ENCODE peak calls at places on chromosome 11, in seven cellular contexts. G, N, M, E, C, U and I are unnamed samples.

GRCh38 chr11:82547163-82547560 is 186.5 kb downstream of the FAM181B start:
- DNase-seq in N (no peak), E (no peak), U (no peak), C (no peak), G (no peak), M (no peak), I (no peak)

GRCh38 chr11:74139151-74139918 is 31.5 kb downstream of the C2CD3 start:
- DNase-seq in M (no peak), E (no peak), C (no peak), U (no peak), G (no peak), N (no peak), I (no peak)

GRCh38 chr11:84836371-84836770 is 790.8 kb downstream of the DLG2 start:
- DNase-seq in U (no peak), C (no peak), E (no peak), G (no peak), N (no peak), M (no peak), I (no peak)

GRCh38 chr11:115446214-115446613 is 58.0 kb downstream of the CADM1 start:
- DNase-seq in C (no peak), E (no peak), M (no peak), N (no peak), G (no peak), U (no peak), I (no peak)

GRCh38 chr11:1628506-1629325 is 859 bp upstream of the KRTAP5-5 start:
- DNase-seq in C (peak; percentile 43), U (peak; percentile 80), N (peak; percentile 3), M (no peak), E (no peak), G (peak; percentile 29), I (no peak)

GRCh38 chr11:65555693-65556231 is 2.4 kb downstream of the LTBP3 start:
- DNase-seq in G (peak; percentile 98), E (no peak), N (peak; percentile 72), C (no peak), M (no peak), U (no peak), I (no peak)

GRCh38 chr11:121696947-121697346 is 244.2 kb upstream of the SORL1-AS1 start:
- DNase-seq in C (no peak), M (peak; percentile 41), G (no peak), U (no peak), E (no peak), N (no peak), I (no peak)

GRCh38 chr11:87473174-87473573 is 435.4 kb downstream of the TMEM135 start:
- DNase-seq in E (no peak), C (no peak), M (no peak), G (no peak), N (no peak), U (no peak), I (no peak)

GRCh38 chr11:112968988-112969714 is 7.9 kb downstream of the NCAM1 start:
- DNase-seq in G (no peak), C (no peak), N (no peak), M (no peak), U (no peak), E (no peak), I (no peak)

GRCh38 chr11:44246726-44247125 is 63.2 kb downstream of the ALX4 start:
- DNase-seq in G (no peak), U (no peak), E (no peak), N (peak; percentile 72), C (no peak), M (no peak), I (no peak)

GRCh38 chr11:17852246-17852645 is 117.7 kb downstream of the KCNC1 start:
- DNase-seq in C (no peak), M (no peak), U (no peak), E (no peak), N (no peak), G (no peak), I (no peak)

GRCh38 chr11:35464308-35464707 is 45.0 kb upstream of the SLC1A2 start:
- DNase-seq in M (no peak), C (no peak), E (no peak), G (no peak), N (no peak), U (no peak), I (peak; percentile 5)

GRCh38 chr11:126140106-126140931 is 71.1 kb downstream of the RPUSD4 start:
- DNase-seq in U (no peak), M (no peak), C (no peak), N (no peak), E (no peak), G (no peak), I (no peak)

GRCh38 chr11:85772700-85773099 is 38.2 kb downstream of the SYTL2 start:
- DNase-seq in U (no peak), C (no peak), M (no peak), E (no peak), N (peak; percentile 42), G (no peak), I (no peak)

GRCh38 chr11:43735931-43736330 is 55.4 kb downstream of the HSD17B12 start:
- DNase-seq in U (no peak), G (no peak), N (no peak), M (no peak), E (no peak), C (no peak), I (no peak)

GRCh38 chr11:5369793-5370192 is 13.8 kb upstream of the OR51M1 start:
- DNase-seq in C (no peak), E (no peak), N (no peak), U (no peak), G (no peak), M (no peak), I (no peak)

GRCh38 chr11:57426754-57427691 is at the start of gene SLC43A3:
- DNase-seq in M (no peak), C (peak; percentile 75), U (peak; percentile 87), E (peak; percentile 50), G (peak; percentile 86), N (peak; percentile 69), I (no peak)

GRCh38 chr11:69008774-69009440 is 4.1 kb downstream of the MRGPRF start:
- DNase-seq in U (no peak), M (no peak), C (no peak), G (no peak), N (peak; percentile 92), E (no peak), I (no peak)

GRCh38 chr11:64254326-64254725 is 3.0 kb downstream of the PLCB3 start:
- DNase-seq in U (no peak), M (no peak), N (no peak), C (no peak), G (no peak), E (no peak), I (no peak)

GRCh38 chr11:78499971-78500370 is 74.7 kb downstream of the NARS2 start:
- DNase-seq in N (no peak), E (no peak), U (no peak), G (no peak), M (no peak), C (no peak), I (no peak)

GRCh38 chr11:67434395-67434881 is 3.0 kb downstream of the PTPRCAP start:
- DNase-seq in E (no peak), N (no peak), U (peak; percentile 66), M (no peak), C (no peak), G (no peak), I (no peak)

GRCh38 chr11:1344056-1344635 is 34.7 kb upstream of the TOLLIP start:
- DNase-seq in E (no peak), N (no peak), G (no peak), M (no peak), C (no peak), U (no peak), I (no peak)

GRCh38 chr11:129815596-129816461 is at the start of gene TMEM45B:
- DNase-seq in C (no peak), E (peak; percentile 35), M (no peak), U (peak; percentile 31), N (no peak), G (no peak), I (no peak)

GRCh38 chr11:65498042-65498726 is 661 bp upstream of the MALAT1 start:
- DNase-seq in E (peak; percentile 67), U (peak; percentile 75), N (no peak), G (peak; percentile 69), C (peak; percentile 87), M (peak; percentile 63), I (peak; percentile 44)

GRCh38 chr11:74820763-74821162 is 72.1 kb downstream of the RNF169 start:
- DNase-seq in C (no peak), G (peak; percentile 21), U (no peak), N (peak; percentile 52), E (no peak), M (no peak), I (no peak)

GRCh38 chr11:68270334-68271022 is 1.3 kb downstream of the C11orf24 start:
- DNase-seq in M (no peak), C (no peak), U (no peak), N (no peak), E (no peak), G (no peak), I (no peak)

GRCh38 chr11:115657586-115657985 is 153.4 kb upstream of the CADM1 start:
- DNase-seq in U (no peak), M (no peak), G (no peak), E (no peak), N (no peak), C (no peak), I (no peak)

GRCh38 chr11:13207665-13208594 is 69.7 kb upstream of the BMAL1 start:
- DNase-seq in C (no peak), N (no peak), U (no peak), E (no peak), M (peak; percentile 42), G (peak; percentile 42), I (no peak)

GRCh38 chr11:25587496-25587895 is 744.4 kb upstream of the ANO3 start:
- DNase-seq in M (no peak), N (no peak), U (no peak), G (no peak), C (no peak), E (no peak), I (no peak)

GRCh38 chr11:45930031-45930794 is 7.8 kb downstream of the LARGE2 start:
- DNase-seq in C (peak; percentile 96), G (peak; percentile 20), E (peak; percentile 77), N (no peak), U (no peak), M (no peak), I (peak; percentile 46)

GRCh38 chr11:8826145-8826786 is 84.7 kb upstream of the AKIP1 start:
- DNase-seq in G (no peak), U (no peak), E (no peak), C (no peak), N (peak; percentile 35), M (no peak), I (no peak)

GRCh38 chr11:75743711-75744563 is 24.6 kb upstream of the DGAT2 start:
- DNase-seq in U (no peak), N (no peak), G (peak; percentile 14), E (no peak), M (no peak), C (no peak), I (no peak)

GRCh38 chr11:57868491-57868890 is 106.9 kb downstream of the CTNND1 start:
- DNase-seq in C (no peak), M (no peak), G (no peak), E (no peak), U (no peak), N (no peak), I (no peak)

GRCh38 chr11:33387996-33388395 is 130.8 kb downstream of the HIPK3 start:
- DNase-seq in E (no peak), N (no peak), C (peak; percentile 59), G (no peak), M (no peak), U (no peak), I (no peak)

GRCh38 chr11:65915821-65916251 is 3.0 kb downstream of the C11orf68 start:
- DNase-seq in N (peak; percentile 94), M (no peak), E (no peak), G (peak; percentile 96), U (no peak), C (no peak), I (no peak)